ENCODE peak calls at places on chromosome X, in nine cellular contexts. Q is testis, M is body of pancreas, P is IMR-90, Y is heart left ventricle, H is lower leg skin, R is gastrocnemius medialis, T is HCT116, A is suprapubic skin. B is an unnamed sample.

GRCh38 chrX:145821291-145821897 is 3.8 kb downstream of the SLITRK2 start:
- DNase-seq in Q (no peak), M (no peak), P (no peak), Y (no peak), H (no peak), R (no peak), T (no peak), A (no peak), B (no peak)

GRCh38 chrX:100677616-100678181 is 33.7 kb downstream of the SRPX2 start:
- DNase-seq in Q (no peak), M (no peak), P (peak; percentile 53), Y (no peak), H (no peak), R (no peak), T (no peak), A (no peak), B (no peak)

GRCh38 chrX:34880656-34881055 is 61.9 kb upstream of the FAM47B start:
- DNase-seq in Q (no peak), M (no peak), P (peak; percentile 74), Y (no peak), H (no peak), R (no peak), T (no peak), A (no peak), B (no peak)

GRCh38 chrX:121836000-121836399 is 788.6 kb downstream of the GLUD2 start:
- DNase-seq in Q (no peak), M (no peak), P (no peak), Y (no peak), H (no peak), R (no peak), T (no peak), A (no peak), B (no peak)

GRCh38 chrX:97909245-97909644 is 1025.5 kb downstream of the RPA4 start:
- DNase-seq in Q (no peak), M (no peak), P (no peak), Y (no peak), H (no peak), R (no peak), T (no peak), A (no peak), B (no peak)

GRCh38 chrX:101595739-101596419 is 21.9 kb downstream of the ARMCX6 start:
- DNase-seq in Q (peak; percentile 22), M (peak; percentile 21), P (peak; percentile 75), Y (peak; percentile 18), H (peak; percentile 16), R (no peak), T (peak; percentile 58), A (no peak), B (peak; percentile 77)

GRCh38 chrX:121052122-121052521 is 4.7 kb downstream of the GLUD2 start:
- DNase-seq in Q (no peak), M (no peak), P (no peak), Y (no peak), H (no peak), R (no peak), T (no peak), A (no peak), B (no peak)

GRCh38 chrX:6693051-6693450 is 158.1 kb upstream of the VCX3A start:
- DNase-seq in Q (no peak), M (no peak), P (no peak), Y (no peak), H (no peak), R (no peak), T (no peak), A (no peak), B (no peak)

GRCh38 chrX:154592505-154592904 is 7.6 kb downstream of the CTAG1A start:
- DNase-seq in Q (no peak), M (no peak), P (no peak), Y (no peak), H (no peak), R (no peak), T (no peak), A (no peak), B (no peak)

GRCh38 chrX:153488231-153488914 is 6.4 kb upstream of the BGN start:
- DNase-seq in Q (peak; percentile 29), M (no peak), P (peak; percentile 67), Y (peak; percentile 71), H (no peak), R (no peak), T (no peak), A (no peak), B (no peak)

GRCh38 chrX:154748712-154749339 is 2.1 kb downstream of the GAB3 start:
- DNase-seq in Q (peak; percentile 46), M (peak; percentile 19), P (peak; percentile 50), Y (peak; percentile 37), H (peak; percentile 24), R (no peak), T (no peak), A (no peak), B (peak; percentile 86)

GRCh38 chrX:71911023-71911730 is 532 bp downstream of the NHSL2 start:
- DNase-seq in Q (peak; percentile 25), M (peak; percentile 13), P (no peak), Y (peak; percentile 21), H (no peak), R (no peak), T (no peak), A (no peak), B (peak; percentile 3)

GRCh38 chrX:123807825-123808416 is 51.9 kb upstream of the XIAP start:
- DNase-seq in Q (no peak), M (no peak), P (peak; percentile 32), Y (no peak), H (no peak), R (no peak), T (no peak), A (no peak), B (peak; percentile 1)

GRCh38 chrX:130110379-130111219 is at the start of gene ELF4:
- DNase-seq in Q (no peak), M (peak; percentile 32), P (peak; percentile 37), Y (peak; percentile 56), H (no peak), R (no peak), T (no peak), A (no peak), B (peak; percentile 75)

DNA sequence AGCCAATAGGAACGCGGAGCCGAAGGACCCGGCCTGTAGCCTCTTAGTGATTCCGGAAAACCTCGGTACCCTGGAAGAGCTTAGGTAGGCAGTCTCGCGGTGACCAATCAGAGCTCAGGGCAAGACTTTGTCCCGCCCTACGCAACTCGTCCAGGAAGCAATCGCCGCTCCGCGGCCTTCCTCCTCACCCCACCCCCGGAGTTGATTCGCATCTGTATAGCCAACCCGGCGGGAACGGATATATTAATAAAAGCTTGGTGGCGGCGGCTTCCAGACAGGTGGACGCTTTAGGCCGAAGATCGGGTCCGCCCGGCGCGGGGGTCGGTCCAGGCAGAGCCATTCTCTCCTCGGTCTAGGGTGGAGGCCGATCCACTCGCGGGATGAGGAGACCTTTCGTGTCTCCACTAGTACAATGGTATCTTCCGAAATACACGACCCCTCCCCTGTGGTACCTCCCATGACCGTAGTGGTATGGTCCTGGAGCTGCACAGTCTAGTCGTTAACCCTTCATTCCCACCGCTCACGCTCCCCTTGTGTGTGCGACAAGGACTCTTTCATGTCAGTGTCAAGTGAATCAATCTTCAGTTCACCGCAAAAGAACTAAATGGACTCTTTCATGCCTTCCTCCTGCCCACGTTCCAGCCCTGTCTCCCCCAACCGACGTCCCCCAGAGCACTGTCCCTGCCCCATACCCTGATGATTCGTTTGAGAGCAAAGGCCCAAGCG is 24.2 kb upstream of the GLOD5 start:
- DNase-seq in Q (peak; percentile 94), M (peak; percentile 89), P (peak; percentile 97), Y (peak; percentile 92), H (peak; percentile 89), R (peak; percentile 93), T (peak; percentile 95), A (peak; percentile 90), B (peak; percentile 94)
- TF ChIP-seq POLR2A in Q (no peak), M (peak; percentile 75), P (peak; percentile 50), Y (peak; percentile 58), H (no peak), R (no peak), T (peak; percentile 40), A (peak; percentile 36), B (peak; percentile 74)

GRCh38 chrX:18931972-18932371 is 51.9 kb downstream of the PHKA2 start:
- DNase-seq in Q (no peak), M (no peak), P (peak; percentile 30), Y (peak; percentile 16), H (no peak), R (no peak), T (no peak), A (no peak), B (peak; percentile 28)

GRCh38 chrX:18929775-18930174 is 54.1 kb downstream of the PHKA2 start:
- DNase-seq in Q (no peak), M (no peak), P (no peak), Y (no peak), H (no peak), R (no peak), T (no peak), A (no peak), B (no peak)

GRCh38 chrX:18927558-18927957 is 56.4 kb downstream of the PHKA2 start:
- DNase-seq in Q (no peak), M (no peak), P (no peak), Y (no peak), H (no peak), R (peak; percentile 27), T (no peak), A (no peak), B (no peak)
- TF ChIP-seq POLR2A in Q (no peak), M (no peak), P (no peak), Y (no peak), H (no peak), R (no peak), T (no peak), A (no peak), B (no peak)

GRCh38 chrX:13653022-13653693 is at the start of gene TCEANC:
- DNase-seq in Q (peak; percentile 95), M (peak; percentile 94), P (peak; percentile 98), Y (peak; percentile 95), H (peak; percentile 93), R (peak; percentile 94), T (peak; percentile 90), A (peak; percentile 96), B (peak; percentile 96)
- TF ChIP-seq POLR2A in Q (no peak), M (peak; percentile 89), P (peak; percentile 81), Y (peak; percentile 67), H (no peak), R (peak; percentile 62), T (peak; percentile 25), A (peak; percentile 80), B (peak; percentile 93)

GRCh38 chrX:139191746-139192385 is 338.7 kb upstream of the F9 start:
- DNase-seq in Q (no peak), M (no peak), P (no peak), Y (no peak), H (no peak), R (no peak), T (no peak), A (no peak), B (no peak)

GRCh38 chrX:139196890-139197289 is 333.6 kb upstream of the F9 start:
- DNase-seq in Q (no peak), M (no peak), P (no peak), Y (no peak), H (no peak), R (no peak), T (no peak), A (no peak), B (no peak)

GRCh38 chrX:139192386-139192961 is 338.1 kb upstream of the F9 start:
- DNase-seq in Q (no peak), M (no peak), P (no peak), Y (no peak), H (no peak), R (no peak), T (no peak), A (no peak), B (no peak)

GRCh38 chrX:139198936-139199335 is 331.6 kb upstream of the F9 start:
- DNase-seq in Q (no peak), M (no peak), P (no peak), Y (no peak), H (no peak), R (no peak), T (no peak), A (no peak), B (no peak)

GRCh38 chrX:139194571-139195280 is 335.8 kb upstream of the F9 start:
- DNase-seq in Q (peak; percentile 37), M (peak; percentile 67), P (no peak), Y (peak; percentile 19), H (no peak), R (peak; percentile 79), T (no peak), A (no peak), B (no peak)
- TF ChIP-seq POLR2A in Q (no peak), M (peak; percentile 66), P (no peak), Y (no peak), H (no peak), R (peak; percentile 68), T (no peak), A (no peak), B (no peak)

B was measured in erythroblast.